ENCODE peak calls at places on chromosomes 1 and 21, in six cellular contexts. One of them, this sample, is unnamed.

GRCh38 chr1:99662581-99663208 is 16.8 kb downstream of the PALMD start:
- DNase-seq in WTC11: no peak
- DNase-seq in left kidney: no peak
- DNase-seq in activated T-cell treated with anti-CD3 and anti-CD28 coated beads, Interleukin-2, amount 50 U/mL, for 4 hours: no peak
- DNase-seq in stimulated activated CD4-positive, alpha-beta T cell treated with anti-CD3 and anti-CD28 coated beads, Interleukin-12 subunit alpha, Interleukin-12 subunit beta, amount 100 ng/mL, for 48 hours: no peak
- DNase-seq in stimulated activated CD8-positive, alpha-beta memory T cell treated with anti-CD3 and anti-CD28 coated beads, Interleukin-7, amount 100 ng/mL, for 24 hours: no peak
- DNase-seq in this sample: no peak

GRCh38 chr1:68121536-68121935 is 71.1 kb upstream of the DIRAS3 start:
- DNase-seq in WTC11: no peak
- DNase-seq in left kidney: no peak
- DNase-seq in activated T-cell treated with anti-CD3 and anti-CD28 coated beads, Interleukin-2, amount 50 U/mL, for 4 hours: no peak
- DNase-seq in stimulated activated CD4-positive, alpha-beta T cell treated with anti-CD3 and anti-CD28 coated beads, Interleukin-12 subunit alpha, Interleukin-12 subunit beta, amount 100 ng/mL, for 48 hours: no peak
- DNase-seq in stimulated activated CD8-positive, alpha-beta memory T cell treated with anti-CD3 and anti-CD28 coated beads, Interleukin-7, amount 100 ng/mL, for 24 hours: no peak
- DNase-seq in this sample: no peak

GRCh38 chr1:217311766-217312165 is 319.1 kb downstream of the GPATCH2 start:
- DNase-seq in WTC11: peak
- DNase-seq in left kidney: peak
- DNase-seq in activated T-cell treated with anti-CD3 and anti-CD28 coated beads, Interleukin-2, amount 50 U/mL, for 4 hours: no peak
- DNase-seq in stimulated activated CD4-positive, alpha-beta T cell treated with anti-CD3 and anti-CD28 coated beads, Interleukin-12 subunit alpha, Interleukin-12 subunit beta, amount 100 ng/mL, for 48 hours: no peak
- DNase-seq in stimulated activated CD8-positive, alpha-beta memory T cell treated with anti-CD3 and anti-CD28 coated beads, Interleukin-7, amount 100 ng/mL, for 24 hours: no peak
- DNase-seq in this sample: no peak

GRCh38 chr1:45299981-45300668 is 26.6 kb upstream of the HPDL start:
- DNase-seq in WTC11: no peak
- DNase-seq in left kidney: peak
- DNase-seq in activated T-cell treated with anti-CD3 and anti-CD28 coated beads, Interleukin-2, amount 50 U/mL, for 4 hours: peak
- DNase-seq in stimulated activated CD4-positive, alpha-beta T cell treated with anti-CD3 and anti-CD28 coated beads, Interleukin-12 subunit alpha, Interleukin-12 subunit beta, amount 100 ng/mL, for 48 hours: no peak
- DNase-seq in stimulated activated CD8-positive, alpha-beta memory T cell treated with anti-CD3 and anti-CD28 coated beads, Interleukin-7, amount 100 ng/mL, for 24 hours: no peak
- DNase-seq in this sample: no peak

GRCh38 chr1:40662864-40663263 is 2.6 kb downstream of the RIMS3 start:
- DNase-seq in WTC11: no peak
- DNase-seq in left kidney: peak
- DNase-seq in activated T-cell treated with anti-CD3 and anti-CD28 coated beads, Interleukin-2, amount 50 U/mL, for 4 hours: no peak
- DNase-seq in stimulated activated CD4-positive, alpha-beta T cell treated with anti-CD3 and anti-CD28 coated beads, Interleukin-12 subunit alpha, Interleukin-12 subunit beta, amount 100 ng/mL, for 48 hours: peak
- DNase-seq in stimulated activated CD8-positive, alpha-beta memory T cell treated with anti-CD3 and anti-CD28 coated beads, Interleukin-7, amount 100 ng/mL, for 24 hours: no peak
- DNase-seq in this sample: no peak

GRCh38 chr1:150562384-150563339 is 13.5 kb downstream of the ADAMTSL4 start:
- DNase-seq in WTC11: peak
- DNase-seq in left kidney: peak
- DNase-seq in activated T-cell treated with anti-CD3 and anti-CD28 coated beads, Interleukin-2, amount 50 U/mL, for 4 hours: peak
- DNase-seq in stimulated activated CD4-positive, alpha-beta T cell treated with anti-CD3 and anti-CD28 coated beads, Interleukin-12 subunit alpha, Interleukin-12 subunit beta, amount 100 ng/mL, for 48 hours: peak
- DNase-seq in stimulated activated CD8-positive, alpha-beta memory T cell treated with anti-CD3 and anti-CD28 coated beads, Interleukin-7, amount 100 ng/mL, for 24 hours: no peak
- DNase-seq in this sample: peak

GRCh38 chr1:156089704-156090103 is 7.4 kb upstream of the MEX3A start:
- DNase-seq in WTC11: no peak
- DNase-seq in left kidney: no peak
- DNase-seq in activated T-cell treated with anti-CD3 and anti-CD28 coated beads, Interleukin-2, amount 50 U/mL, for 4 hours: no peak
- DNase-seq in stimulated activated CD4-positive, alpha-beta T cell treated with anti-CD3 and anti-CD28 coated beads, Interleukin-12 subunit alpha, Interleukin-12 subunit beta, amount 100 ng/mL, for 48 hours: no peak
- DNase-seq in stimulated activated CD8-positive, alpha-beta memory T cell treated with anti-CD3 and anti-CD28 coated beads, Interleukin-7, amount 100 ng/mL, for 24 hours: no peak
- DNase-seq in this sample: no peak

GRCh38 chr1:37630426-37631038 is 4.2 kb downstream of the RSPO1 start:
- DNase-seq in WTC11: no peak
- DNase-seq in left kidney: no peak
- DNase-seq in activated T-cell treated with anti-CD3 and anti-CD28 coated beads, Interleukin-2, amount 50 U/mL, for 4 hours: no peak
- DNase-seq in stimulated activated CD4-positive, alpha-beta T cell treated with anti-CD3 and anti-CD28 coated beads, Interleukin-12 subunit alpha, Interleukin-12 subunit beta, amount 100 ng/mL, for 48 hours: no peak
- DNase-seq in stimulated activated CD8-positive, alpha-beta memory T cell treated with anti-CD3 and anti-CD28 coated beads, Interleukin-7, amount 100 ng/mL, for 24 hours: no peak
- DNase-seq in this sample: no peak

GRCh38 chr1:20481158-20481617 is 4.8 kb downstream of the CAMK2N1 start:
- DNase-seq in WTC11: no peak
- DNase-seq in left kidney: peak
- DNase-seq in activated T-cell treated with anti-CD3 and anti-CD28 coated beads, Interleukin-2, amount 50 U/mL, for 4 hours: no peak
- DNase-seq in stimulated activated CD4-positive, alpha-beta T cell treated with anti-CD3 and anti-CD28 coated beads, Interleukin-12 subunit alpha, Interleukin-12 subunit beta, amount 100 ng/mL, for 48 hours: no peak
- DNase-seq in stimulated activated CD8-positive, alpha-beta memory T cell treated with anti-CD3 and anti-CD28 coated beads, Interleukin-7, amount 100 ng/mL, for 24 hours: no peak
- DNase-seq in this sample: no peak

GRCh38 chr1:237267743-237268142 is 225.8 kb downstream of the RYR2 start:
- DNase-seq in WTC11: no peak
- DNase-seq in left kidney: no peak
- DNase-seq in activated T-cell treated with anti-CD3 and anti-CD28 coated beads, Interleukin-2, amount 50 U/mL, for 4 hours: no peak
- DNase-seq in stimulated activated CD4-positive, alpha-beta T cell treated with anti-CD3 and anti-CD28 coated beads, Interleukin-12 subunit alpha, Interleukin-12 subunit beta, amount 100 ng/mL, for 48 hours: no peak
- DNase-seq in stimulated activated CD8-positive, alpha-beta memory T cell treated with anti-CD3 and anti-CD28 coated beads, Interleukin-7, amount 100 ng/mL, for 24 hours: no peak
- DNase-seq in this sample: no peak

GRCh38 chr21:46220275-46220810 is 8.2 kb downstream of the LSS start:
- DNase-seq in WTC11: no peak
- DNase-seq in left kidney: no peak
- DNase-seq in activated T-cell treated with anti-CD3 and anti-CD28 coated beads, Interleukin-2, amount 50 U/mL, for 4 hours: no peak
- DNase-seq in stimulated activated CD4-positive, alpha-beta T cell treated with anti-CD3 and anti-CD28 coated beads, Interleukin-12 subunit alpha, Interleukin-12 subunit beta, amount 100 ng/mL, for 48 hours: no peak
- DNase-seq in stimulated activated CD8-positive, alpha-beta memory T cell treated with anti-CD3 and anti-CD28 coated beads, Interleukin-7, amount 100 ng/mL, for 24 hours: no peak
- DNase-seq in this sample: no peak

GRCh38 chr1:94883688-94884087 is 43.2 kb downstream of the CNN3 start:
- DNase-seq in WTC11: no peak
- DNase-seq in left kidney: peak
- DNase-seq in activated T-cell treated with anti-CD3 and anti-CD28 coated beads, Interleukin-2, amount 50 U/mL, for 4 hours: no peak
- DNase-seq in stimulated activated CD4-positive, alpha-beta T cell treated with anti-CD3 and anti-CD28 coated beads, Interleukin-12 subunit alpha, Interleukin-12 subunit beta, amount 100 ng/mL, for 48 hours: no peak
- DNase-seq in stimulated activated CD8-positive, alpha-beta memory T cell treated with anti-CD3 and anti-CD28 coated beads, Interleukin-7, amount 100 ng/mL, for 24 hours: no peak
- DNase-seq in this sample: no peak

GRCh38 chr21:41322496-41323382 is 6.1 kb downstream of the FAM3B start:
- DNase-seq in WTC11: no peak
- DNase-seq in left kidney: no peak
- DNase-seq in activated T-cell treated with anti-CD3 and anti-CD28 coated beads, Interleukin-2, amount 50 U/mL, for 4 hours: no peak
- DNase-seq in stimulated activated CD4-positive, alpha-beta T cell treated with anti-CD3 and anti-CD28 coated beads, Interleukin-12 subunit alpha, Interleukin-12 subunit beta, amount 100 ng/mL, for 48 hours: no peak
- DNase-seq in stimulated activated CD8-positive, alpha-beta memory T cell treated with anti-CD3 and anti-CD28 coated beads, Interleukin-7, amount 100 ng/mL, for 24 hours: no peak
- DNase-seq in this sample: no peak